ENCODE peak calls at places on chromosomes 3 and 15, in five cellular contexts. One of them, this sample, is unnamed.

GRCh38 chr3:46865034-46865507 is 1.8 kb upstream of the MYL3 start:
- DNase-seq in foreskin fibroblast: peak
- DNase-seq in iris pigment epithelial cell: peak
- DNase-seq in AG09319: peak
- DNase-seq in mammary epithelial cell: peak
- DNase-seq in this sample: peak

GRCh38 chr3:125406070-125406469 is 30.9 kb upstream of the ZNF148 start:
- DNase-seq in foreskin fibroblast: no peak
- DNase-seq in iris pigment epithelial cell: no peak
- DNase-seq in AG09319: no peak
- DNase-seq in mammary epithelial cell: no peak
- DNase-seq in this sample: no peak

GRCh38 chr3:110378481-110378880 is 693.1 kb upstream of the NECTIN3 start:
- DNase-seq in foreskin fibroblast: peak
- DNase-seq in iris pigment epithelial cell: peak
- DNase-seq in AG09319: no peak
- DNase-seq in mammary epithelial cell: no peak
- DNase-seq in this sample: no peak

GRCh38 chr3:64460877-64461276 is 226.9 kb downstream of the ADAMTS9 start:
- DNase-seq in foreskin fibroblast: peak
- DNase-seq in iris pigment epithelial cell: peak
- DNase-seq in AG09319: peak
- DNase-seq in mammary epithelial cell: no peak
- DNase-seq in this sample: no peak

GRCh38 chr3:182201769-182202168 is 490.0 kb downstream of the SOX2 start:
- DNase-seq in foreskin fibroblast: no peak
- DNase-seq in iris pigment epithelial cell: no peak
- DNase-seq in AG09319: no peak
- DNase-seq in mammary epithelial cell: no peak
- DNase-seq in this sample: no peak

GRCh38 chr15:34647569-34648334 is 64.3 kb upstream of the GOLGA8B start:
- DNase-seq in foreskin fibroblast: no peak
- DNase-seq in iris pigment epithelial cell: no peak
- DNase-seq in AG09319: no peak
- DNase-seq in mammary epithelial cell: no peak
- DNase-seq in this sample: no peak

GRCh38 chr15:89514596-89515406 is 18.4 kb upstream of the RHCG start:
- DNase-seq in foreskin fibroblast: no peak
- DNase-seq in iris pigment epithelial cell: peak
- DNase-seq in AG09319: no peak
- DNase-seq in mammary epithelial cell: peak
- DNase-seq in this sample: no peak

GRCh38 chr3:126147147-126147931 is 33.0 kb downstream of the ALDH1L1 start:
- DNase-seq in foreskin fibroblast: no peak
- DNase-seq in iris pigment epithelial cell: no peak
- DNase-seq in AG09319: no peak
- DNase-seq in mammary epithelial cell: no peak
- DNase-seq in this sample: no peak

GRCh38 chr3:13655074-13655913 is 106.4 kb downstream of the FBLN2 start:
- DNase-seq in foreskin fibroblast: no peak
- DNase-seq in iris pigment epithelial cell: peak
- DNase-seq in AG09319: no peak
- DNase-seq in mammary epithelial cell: no peak
- DNase-seq in this sample: no peak

GRCh38 chr3:179716226-179716625 is 63.4 kb downstream of the USP13 start:
- DNase-seq in foreskin fibroblast: no peak
- DNase-seq in iris pigment epithelial cell: no peak
- DNase-seq in AG09319: no peak
- DNase-seq in mammary epithelial cell: no peak
- DNase-seq in this sample: no peak

GRCh38 chr15:66670698-66671580 is 31.1 kb upstream of the SMAD6 start:
- DNase-seq in foreskin fibroblast: no peak
- DNase-seq in iris pigment epithelial cell: no peak
- DNase-seq in AG09319: no peak
- DNase-seq in mammary epithelial cell: peak
- DNase-seq in this sample: no peak

GRCh38 chr3:67863869-67864268 is 209.5 kb upstream of the SUCLG2 start:
- DNase-seq in foreskin fibroblast: no peak
- DNase-seq in iris pigment epithelial cell: peak
- DNase-seq in AG09319: no peak
- DNase-seq in mammary epithelial cell: no peak
- DNase-seq in this sample: no peak

GRCh38 chr15:92800013-92800412 is 100.1 kb upstream of the CHD2 start:
- DNase-seq in foreskin fibroblast: no peak
- DNase-seq in iris pigment epithelial cell: no peak
- DNase-seq in AG09319: no peak
- DNase-seq in mammary epithelial cell: no peak
- DNase-seq in this sample: no peak

GRCh38 chr3:123071146-123071545 is 4.3 kb downstream of the PDIA5 start:
- DNase-seq in foreskin fibroblast: no peak
- DNase-seq in iris pigment epithelial cell: peak
- DNase-seq in AG09319: no peak
- DNase-seq in mammary epithelial cell: no peak
- DNase-seq in this sample: no peak

GRCh38 chr3:129001101-129001816 is at the start of gene EFCC1:
- DNase-seq in foreskin fibroblast: no peak
- DNase-seq in iris pigment epithelial cell: no peak
- DNase-seq in AG09319: no peak
- DNase-seq in mammary epithelial cell: peak
- DNase-seq in this sample: no peak

This sample was measured in fibroblast of the conjunctiva.